ENCODE peak calls at places on chromosomes 5 and 9, in nine cellular contexts. H, X, P, W, C, F, M, Z and K are unnamed samples. For H3K4me1, the result is how much of the 10 kb centered on the place peaks cover.

GRCh38 chr9:126984969-126985368 is 70.4 kb downstream of the RALGPS1 start:
- DNase-seq in H (no peak), X (peak), P (no peak), W (no peak), C (peak), F (peak), M (no peak), Z (no peak), K (no peak)

GRCh38 chr9:93094294-93095204 is 1.5 kb upstream of the CARD19 start:
- DNase-seq in H (peak), X (no peak), P (peak), W (peak), C (no peak), F (peak), M (no peak), Z (peak), K (no peak)

GRCh38 chr5:168579987-168580508 is 880 bp upstream of the PANK3 start:
- DNase-seq in H (no peak), X (no peak), P (no peak), W (no peak), C (peak), F (no peak), M (no peak), Z (no peak), K (no peak)

GRCh38 chr9:82424599-82424998 is 436.0 kb downstream of the SPATA31D1 start:
- DNase-seq in H (no peak), X (no peak), P (no peak), W (no peak), C (no peak), F (no peak), M (no peak), Z (no peak), K (no peak)

GRCh38 chr5:132198571-132198970 is 29.1 kb downstream of the P4HA2 start:
- DNase-seq in H (no peak), X (no peak), P (no peak), W (no peak), C (no peak), F (no peak), M (no peak), Z (no peak), K (peak)

GRCh38 chr5:154708845-154709244 is 46.3 kb upstream of the LARP1 start:
- DNase-seq in H (no peak), X (peak), P (no peak), W (no peak), C (peak), F (no peak), M (no peak), Z (no peak), K (no peak)

GRCh38 chr5:80591352-80591751 is 21.3 kb upstream of the ANKRD34B start:
- DNase-seq in H (no peak), X (no peak), P (no peak), W (no peak), C (peak), F (no peak), M (no peak), Z (no peak), K (no peak)

GRCh38 chr9:120982851-120983250 is 56.3 kb upstream of the TRAF1 start:
- DNase-seq in H (no peak), X (no peak), P (no peak), W (no peak), C (peak), F (no peak), M (peak), Z (no peak), K (no peak)

GRCh38 chr5:179908528-179908927 is 831 bp upstream of the TBC1D9B start:
- DNase-seq in H (peak), X (no peak), P (peak), W (no peak), C (peak), F (no peak), M (no peak), Z (no peak), K (no peak)

GRCh38 chr5:78016831-78017529 is 240.8 kb upstream of the TBCA start:
- DNase-seq in H (no peak), X (no peak), P (peak), W (no peak), C (no peak), F (no peak), M (no peak), Z (no peak), K (no peak)

GRCh38 chr5:173859315-173860038 is 28.7 kb upstream of the CPEB4 start:
- DNase-seq in H (no peak), X (no peak), P (no peak), W (no peak), C (no peak), F (no peak), M (no peak), Z (no peak), K (no peak)

GRCh38 chr9:69496803-69497450 is 171.9 kb downstream of the ENTREP1 start:
- DNase-seq in H (no peak), X (no peak), P (no peak), W (no peak), C (no peak), F (no peak), M (no peak), Z (no peak), K (no peak)

GRCh38 chr5:107576736-107577440 is 93.8 kb downstream of the EFNA5 start:
- DNase-seq in H (no peak), X (peak), P (no peak), W (no peak), C (no peak), F (no peak), M (no peak), Z (no peak), K (no peak)
- H3K4me1 ChIP-seq in H (under half), X (under half), P (under half), W (under half), C (under half), F (under half), M (under half), Z (under half), K (under half)

DNA sequence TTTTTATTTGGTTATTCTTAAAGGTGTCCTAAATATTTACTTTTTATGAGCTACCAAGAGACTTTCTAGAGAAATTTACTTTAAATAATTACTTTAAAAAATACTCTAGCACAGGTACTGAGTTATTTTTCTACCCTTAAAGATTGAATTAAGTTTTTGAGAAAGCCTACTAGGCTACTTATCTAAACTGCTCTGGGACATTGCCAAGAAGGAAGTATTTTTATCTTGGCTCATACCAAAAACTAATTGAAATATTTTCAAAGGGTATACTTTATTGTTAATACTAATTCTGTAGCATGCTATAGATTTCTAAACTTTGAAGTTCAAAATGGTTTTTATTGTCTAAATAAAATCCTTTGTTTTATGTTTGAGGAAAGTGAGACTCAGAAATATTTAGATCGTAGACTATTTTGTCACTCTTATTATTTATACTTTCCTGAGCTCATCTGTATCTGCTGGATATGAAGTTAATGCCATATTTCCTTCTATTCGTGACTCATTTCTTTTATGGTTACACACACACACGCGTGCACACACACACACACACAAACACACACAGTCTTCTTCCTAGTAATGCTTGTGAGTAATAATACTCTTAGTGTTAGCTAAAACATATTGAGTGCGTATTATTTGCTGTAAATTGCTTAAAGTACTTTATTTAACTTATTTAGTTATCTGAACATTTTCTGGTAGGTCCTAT is 89.5 kb downstream of the MAN2A1 start:
- DNase-seq in H (no peak), X (no peak), P (no peak), W (no peak), C (no peak), F (no peak), M (peak), Z (no peak), K (no peak)
- H3K4me3 ChIP-seq in H (no peak), X (no peak), P (no peak), W (no peak), C (no peak), F (no peak), M (no peak), Z (no peak), K (no peak)

GRCh38 chr5:124661317-124662141 is 84.9 kb downstream of the ZNF608 start:
- DNase-seq in H (no peak), X (peak), P (peak), W (no peak), C (peak), F (no peak), M (peak), Z (no peak), K (peak)
- H3K4me1 ChIP-seq in H (under half), X (under half), P (half or more), W (half or more), C (half or more), F (under half), M (under half), Z (under half), K (half or more)

GRCh38 chr5:143119301-143119769 is 284.2 kb downstream of the NR3C1 start:
- DNase-seq in H (no peak), X (no peak), P (no peak), W (peak), C (peak), F (no peak), M (no peak), Z (no peak), K (no peak)

GRCh38 chr5:143118222-143118621 is 285.3 kb downstream of the NR3C1 start:
- DNase-seq in H (peak), X (no peak), P (no peak), W (peak), C (no peak), F (no peak), M (no peak), Z (no peak), K (no peak)

GRCh38 chr5:143120460-143121134 is 282.9 kb downstream of the NR3C1 start:
- DNase-seq in H (no peak), X (no peak), P (no peak), W (peak), C (no peak), F (no peak), M (no peak), Z (no peak), K (no peak)

GRCh38 chr5:143121135-143121474 is 282.4 kb downstream of the NR3C1 start:
- DNase-seq in H (no peak), X (no peak), P (peak), W (peak), C (no peak), F (no peak), M (no peak), Z (no peak), K (no peak)

DNA sequence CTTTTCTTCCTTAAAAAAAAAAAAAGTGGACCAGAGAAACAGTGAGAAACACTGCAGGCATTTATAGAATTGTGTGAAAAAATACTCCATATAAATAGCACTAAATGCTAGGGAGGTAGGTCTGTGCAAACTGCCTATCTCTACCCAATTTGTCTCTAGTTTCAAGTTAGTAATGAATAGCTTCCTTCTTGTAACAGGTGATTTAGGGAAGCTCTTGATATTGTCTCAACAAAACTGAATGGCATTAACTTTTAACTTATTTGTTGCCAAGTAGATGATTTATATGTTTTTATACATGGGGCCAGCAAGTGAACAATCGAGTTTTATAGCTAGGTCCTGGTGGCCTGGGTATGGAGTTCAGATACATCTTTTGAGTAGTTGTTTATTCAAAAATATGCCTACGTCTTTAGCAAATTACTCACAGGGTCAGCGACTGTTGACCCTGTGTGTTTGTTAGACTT is 283.6 kb downstream of the NR3C1 start:
- DNase-seq in H (no peak), X (no peak), P (no peak), W (peak), C (no peak), F (no peak), M (no peak), Z (no peak), K (no peak)
- H3K4me3 ChIP-seq in H (no peak), X (no peak), P (no peak), W (peak), C (no peak), F (no peak), M (no peak), Z (no peak), K (no peak)

DNA sequence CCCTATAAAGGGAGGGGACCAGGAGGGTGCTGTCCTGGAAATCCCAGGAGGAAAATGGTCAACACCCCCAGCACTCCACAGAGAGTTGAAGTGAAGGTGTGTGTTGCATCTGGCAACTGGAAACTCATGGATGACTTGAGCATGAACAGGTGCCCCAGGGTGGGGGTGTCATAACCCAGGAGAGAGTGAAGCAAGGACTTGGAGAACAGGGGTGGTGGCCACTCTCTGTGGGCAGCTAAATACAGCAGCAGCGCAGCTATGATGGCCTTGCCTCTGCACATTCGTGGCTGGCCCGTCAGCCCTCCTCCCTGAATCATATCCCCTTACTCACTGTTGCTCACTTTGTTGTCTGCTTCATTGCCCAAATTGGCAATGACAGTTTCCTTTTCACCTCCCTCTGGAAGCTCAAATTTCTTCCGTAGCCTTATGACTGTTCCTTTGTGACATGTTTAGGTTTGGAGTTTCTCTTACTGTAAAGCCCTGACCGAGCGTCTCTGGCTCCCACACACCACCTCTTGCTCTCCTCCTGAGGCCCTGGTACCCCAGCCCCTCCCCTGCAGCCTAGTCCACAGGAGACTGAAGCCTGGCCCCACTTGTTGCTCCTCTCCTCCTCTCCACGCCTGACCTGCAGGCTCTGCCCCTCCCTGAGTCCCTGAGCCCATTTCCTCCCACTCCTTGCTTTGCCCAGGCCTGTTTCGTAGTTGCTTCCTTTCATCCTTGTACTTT is 185.8 kb downstream of the CD180 start:
- DNase-seq in H (peak), X (peak), P (peak), W (no peak), C (peak), F (peak), M (peak), Z (no peak), K (peak)
- H3K4me1 ChIP-seq in H (under half), X (half or more), P (under half), W (under half), C (under half), F (half or more), M (under half), Z (under half), K (under half)

DNA sequence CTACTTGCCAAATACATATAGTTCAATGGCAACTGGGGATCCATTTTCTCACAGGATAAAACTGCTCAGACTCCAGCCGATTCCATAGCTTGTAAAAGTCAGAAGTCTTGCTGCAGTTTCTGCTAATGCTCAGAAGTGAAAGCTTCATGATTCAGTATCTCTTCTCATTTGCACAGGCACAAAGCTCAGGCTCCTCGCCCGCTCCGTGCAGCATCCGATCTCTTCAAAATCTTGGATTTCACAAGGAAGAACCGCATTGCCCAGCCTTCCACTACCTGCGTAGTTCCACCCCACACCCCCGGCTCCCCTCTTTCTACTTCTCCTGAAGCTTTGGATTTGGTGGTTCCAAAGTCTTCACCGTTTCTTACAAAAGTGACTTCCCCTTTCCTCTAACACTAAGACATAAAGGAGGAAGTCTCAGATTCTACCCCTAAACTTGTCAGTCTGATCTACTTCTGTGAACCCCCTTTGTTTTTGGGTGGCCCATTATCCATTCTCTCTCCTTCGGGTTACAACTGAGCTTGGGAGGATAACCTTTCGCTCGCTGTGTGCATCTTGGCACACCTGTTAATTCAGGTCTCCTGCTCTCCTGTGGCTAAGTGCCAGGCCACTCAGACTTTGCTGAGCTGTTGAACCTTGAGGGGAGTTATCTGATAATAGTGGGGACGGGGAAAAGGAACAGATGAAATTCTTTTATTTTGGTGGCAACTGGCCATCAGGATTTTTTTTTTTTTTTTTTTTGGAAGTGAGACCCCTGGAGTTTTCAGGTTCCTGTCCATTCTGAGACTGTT is 194.1 kb downstream of the GNA14 start:
- DNase-seq in H (no peak), X (no peak), P (no peak), W (peak), C (no peak), F (no peak), M (no peak), Z (no peak), K (no peak)
- H3K4me3 ChIP-seq in H (no peak), X (no peak), P (no peak), W (peak), C (no peak), F (no peak), M (no peak), Z (no peak), K (no peak)